ENCODE peak calls at places on chromosomes 16 and 17, in four cellular contexts. One of them, this sample, is unnamed.

GRCh38 chr17:75487351-75488070 is 27.8 kb downstream of the CASKIN2 start:
- DNase-seq in AG04449: no peak
- DNase-seq in heart right ventricle: peak
- DNase-seq in spleen: peak
- DNase-seq in this sample: no peak

GRCh38 chr16:85228970-85229430 is 116.7 kb upstream of the CIBAR2 start:
- DNase-seq in spleen: no peak
- DNase-seq in AG04449: no peak
- DNase-seq in heart right ventricle: no peak
- DNase-seq in this sample: no peak

GRCh38 chr16:4634768-4635167 is 10.1 kb downstream of the MGRN1 start:
- DNase-seq in AG04449: no peak
- DNase-seq in spleen: no peak
- DNase-seq in heart right ventricle: no peak
- DNase-seq in this sample: no peak

GRCh38 chr17:51668963-51669246 is 408.6 kb downstream of the UTP18 start:
- DNase-seq in AG04449: no peak
- DNase-seq in heart right ventricle: no peak
- DNase-seq in spleen: no peak
- DNase-seq in this sample: no peak

GRCh38 chr17:47220531-47220999 is 11.4 kb downstream of the MYL4 start:
- DNase-seq in AG04449: no peak
- DNase-seq in heart right ventricle: no peak
- DNase-seq in spleen: no peak
- DNase-seq in this sample: no peak

GRCh38 chr17:82802141-82802540 is 37.7 kb downstream of the ZNF750 start:
- DNase-seq in AG04449: no peak
- DNase-seq in spleen: no peak
- DNase-seq in heart right ventricle: no peak
- DNase-seq in this sample: no peak

GRCh38 chr16:49934557-49935260 is 78.8 kb upstream of the ZNF423 start:
- DNase-seq in heart right ventricle: no peak
- DNase-seq in spleen: no peak
- DNase-seq in AG04449: no peak
- DNase-seq in this sample: no peak

GRCh38 chr16:56265184-56265583 is 73.9 kb downstream of the GNAO1 start:
- DNase-seq in spleen: no peak
- DNase-seq in heart right ventricle: no peak
- DNase-seq in AG04449: no peak
- DNase-seq in this sample: no peak

GRCh38 chr17:7862692-7863437 is 5.1 kb downstream of the CYB5D1 start:
- DNase-seq in spleen: no peak
- DNase-seq in heart right ventricle: no peak
- DNase-seq in AG04449: no peak
- DNase-seq in this sample: no peak

GRCh38 chr16:27223701-27224100 is 20.4 kb downstream of the KDM8 start:
- DNase-seq in AG04449: no peak
- DNase-seq in spleen: no peak
- DNase-seq in heart right ventricle: no peak
- DNase-seq in this sample: no peak

GRCh38 chr16:12231666-12232065 is 255.1 kb downstream of the SNX29 start:
- DNase-seq in heart right ventricle: no peak
- DNase-seq in spleen: no peak
- DNase-seq in AG04449: peak
- DNase-seq in this sample: no peak

GRCh38 chr16:12295395-12295794 is 318.9 kb downstream of the SNX29 start:
- DNase-seq in AG04449: no peak
- DNase-seq in heart right ventricle: no peak
- DNase-seq in spleen: no peak
- DNase-seq in this sample: no peak

GRCh38 chr16:67965668-67966548 is 2.5 kb downstream of the SLC12A4 start:
- DNase-seq in AG04449: no peak
- DNase-seq in spleen: no peak
- DNase-seq in heart right ventricle: no peak
- DNase-seq in this sample: no peak

DNA sequence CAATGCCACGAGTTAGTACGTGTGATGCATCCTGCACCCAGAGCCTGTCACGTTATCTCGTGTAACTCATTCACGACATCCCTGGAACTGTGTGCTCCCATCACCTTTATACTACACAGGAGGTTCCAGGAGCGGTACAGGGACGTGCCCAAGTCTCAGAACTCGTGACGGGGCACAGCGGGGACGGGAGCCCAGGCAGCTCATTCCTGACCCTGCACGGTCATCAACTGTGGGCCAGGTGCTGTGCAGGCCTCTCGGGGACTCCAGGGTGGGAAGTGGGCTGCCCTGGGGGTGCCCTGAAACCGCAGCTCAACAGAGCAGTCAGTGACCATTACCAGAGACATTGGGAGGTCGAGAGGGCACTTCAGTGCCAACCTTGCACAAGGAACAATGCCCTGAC is 11.1 kb upstream of the KIF19 start:
- DNase-seq in AG04449: no peak
- DNase-seq in spleen: no peak
- DNase-seq in heart right ventricle: no peak
- DNase-seq in this sample: no peak
- TF ChIP-seq CTCF in AG04449: no peak
- TF ChIP-seq CTCF in spleen: no peak
- TF ChIP-seq CTCF in heart right ventricle: no peak
- TF ChIP-seq CTCF in this sample: no peak

DNA sequence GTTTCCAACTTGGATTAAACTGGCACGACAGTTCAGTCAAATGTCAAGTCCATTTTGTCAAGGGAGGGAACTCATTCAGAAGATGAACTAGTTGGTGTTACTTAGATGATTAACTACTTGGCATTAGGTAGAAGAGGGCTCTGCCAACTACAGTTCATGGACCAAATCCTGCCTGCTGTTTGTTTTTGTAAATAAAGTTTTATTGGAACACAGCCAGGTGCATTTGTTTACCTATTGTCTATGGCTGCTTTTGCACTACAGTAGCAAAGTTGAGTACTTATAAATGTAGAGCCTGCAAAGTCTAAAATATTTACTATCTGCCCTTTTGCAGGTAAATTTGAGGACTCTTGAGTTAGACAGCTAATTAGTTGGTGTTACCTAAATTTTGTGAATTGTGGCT is 410.0 kb downstream of the MAF start:
- DNase-seq in AG04449: no peak
- DNase-seq in spleen: no peak
- DNase-seq in heart right ventricle: no peak
- DNase-seq in this sample: no peak
- H3K4me3 ChIP-seq in AG04449: no peak
- H3K4me3 ChIP-seq in spleen: no peak
- H3K4me3 ChIP-seq in heart right ventricle: no peak
- H3K4me3 ChIP-seq in this sample: no peak

GRCh38 chr16:8631818-8632217 is 10.3 kb downstream of the METTL22 start:
- DNase-seq in heart right ventricle: no peak
- DNase-seq in AG04449: no peak
- DNase-seq in spleen: peak
- DNase-seq in this sample: no peak

GRCh38 chr16:8631373-8631772 is 9.9 kb downstream of the METTL22 start:
- DNase-seq in spleen: peak
- DNase-seq in AG04449: no peak
- DNase-seq in heart right ventricle: no peak
- DNase-seq in this sample: no peak

GRCh38 chr16:8639694-8640093 is 18.2 kb downstream of the METTL22 start:
- DNase-seq in AG04449: no peak
- DNase-seq in spleen: peak
- DNase-seq in heart right ventricle: no peak
- DNase-seq in this sample: no peak

GRCh38 chr16:8632675-8633182 is 11.2 kb downstream of the METTL22 start:
- DNase-seq in AG04449: no peak
- DNase-seq in spleen: peak
- DNase-seq in heart right ventricle: no peak
- DNase-seq in this sample: no peak

GRCh38 chr16:8634991-8635736 is 13.7 kb downstream of the METTL22 start:
- DNase-seq in AG04449: no peak
- DNase-seq in spleen: peak
- DNase-seq in heart right ventricle: no peak
- DNase-seq in this sample: no peak
- TF ChIP-seq CTCF in AG04449: peak
- TF ChIP-seq CTCF in spleen: no peak
- TF ChIP-seq CTCF in heart right ventricle: peak
- TF ChIP-seq CTCF in this sample: peak

GRCh38 chr17:1646199-1646875 is 805 bp upstream of the SCARF1 start:
- DNase-seq in spleen: peak
- DNase-seq in heart right ventricle: no peak
- DNase-seq in AG04449: no peak
- DNase-seq in this sample: no peak
- H3K4me3 ChIP-seq in spleen: peak
- H3K4me3 ChIP-seq in heart right ventricle: peak
- H3K4me3 ChIP-seq in AG04449: no peak
- H3K4me3 ChIP-seq in this sample: no peak

GRCh38 chr16:54284319-54284930 is 2.2 kb downstream of the IRX3 start:
- DNase-seq in AG04449: no peak
- DNase-seq in spleen: no peak
- DNase-seq in heart right ventricle: no peak
- DNase-seq in this sample: no peak

GRCh38 chr16:54284931-54285413 is 1.6 kb downstream of the IRX3 start:
- DNase-seq in AG04449: no peak
- DNase-seq in heart right ventricle: no peak
- DNase-seq in spleen: no peak
- DNase-seq in this sample: no peak

GRCh38 chr16:54286330-54287017 is at the start of gene IRX3:
- DNase-seq in spleen: no peak
- DNase-seq in AG04449: peak
- DNase-seq in heart right ventricle: peak
- DNase-seq in this sample: no peak

GRCh38 chr16:54286067-54286329 is 589 bp downstream of the IRX3 start:
- DNase-seq in heart right ventricle: no peak
- DNase-seq in AG04449: no peak
- DNase-seq in spleen: no peak
- DNase-seq in this sample: no peak

GRCh38 chr16:54285414-54286066 is 1.0 kb downstream of the IRX3 start:
- DNase-seq in AG04449: no peak
- DNase-seq in spleen: no peak
- DNase-seq in heart right ventricle: peak
- DNase-seq in this sample: no peak
- TF ChIP-seq CTCF in AG04449: peak
- TF ChIP-seq CTCF in spleen: no peak
- TF ChIP-seq CTCF in heart right ventricle: peak
- TF ChIP-seq CTCF in this sample: no peak

DNA sequence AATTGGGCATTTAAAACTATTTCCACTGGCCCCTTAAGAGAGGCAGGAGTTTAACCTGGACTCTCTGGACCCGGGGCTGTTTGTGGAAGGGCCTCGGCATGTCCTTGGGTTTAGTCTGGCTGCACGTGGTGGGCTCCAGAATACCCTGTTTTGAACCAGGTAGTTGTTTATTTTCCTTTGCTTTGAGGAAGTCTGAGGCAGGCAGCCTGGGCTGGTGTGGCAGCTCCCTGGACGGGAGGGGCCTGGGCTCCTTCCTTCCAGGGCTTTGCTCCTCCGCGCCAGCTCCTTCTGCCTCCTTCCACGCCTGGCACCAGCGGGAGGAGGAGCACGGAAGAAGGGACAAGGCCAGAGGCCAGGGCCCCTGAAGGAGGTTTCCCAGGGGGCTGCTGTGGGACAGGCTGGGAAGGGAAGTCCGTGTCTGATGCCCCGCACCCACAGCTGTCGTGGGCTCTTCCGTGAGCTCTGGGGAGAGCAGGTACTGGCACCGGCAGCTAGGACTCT is 15.5 kb downstream of the BANP start:
- DNase-seq in AG04449: no peak
- DNase-seq in spleen: peak
- DNase-seq in heart right ventricle: no peak
- DNase-seq in this sample: no peak
- H3K4me3 ChIP-seq in AG04449: no peak
- H3K4me3 ChIP-seq in spleen: peak
- H3K4me3 ChIP-seq in heart right ventricle: peak
- H3K4me3 ChIP-seq in this sample: peak

GRCh38 chr17:43416998-43417891 is 18.5 kb downstream of the ARL4D start:
- DNase-seq in spleen: no peak
- DNase-seq in AG04449: no peak
- DNase-seq in heart right ventricle: peak
- DNase-seq in this sample: no peak

GRCh38 chr17:43423777-43424455 is 25.1 kb downstream of the ARL4D start:
- DNase-seq in heart right ventricle: no peak
- DNase-seq in AG04449: no peak
- DNase-seq in spleen: no peak
- DNase-seq in this sample: no peak

DNA sequence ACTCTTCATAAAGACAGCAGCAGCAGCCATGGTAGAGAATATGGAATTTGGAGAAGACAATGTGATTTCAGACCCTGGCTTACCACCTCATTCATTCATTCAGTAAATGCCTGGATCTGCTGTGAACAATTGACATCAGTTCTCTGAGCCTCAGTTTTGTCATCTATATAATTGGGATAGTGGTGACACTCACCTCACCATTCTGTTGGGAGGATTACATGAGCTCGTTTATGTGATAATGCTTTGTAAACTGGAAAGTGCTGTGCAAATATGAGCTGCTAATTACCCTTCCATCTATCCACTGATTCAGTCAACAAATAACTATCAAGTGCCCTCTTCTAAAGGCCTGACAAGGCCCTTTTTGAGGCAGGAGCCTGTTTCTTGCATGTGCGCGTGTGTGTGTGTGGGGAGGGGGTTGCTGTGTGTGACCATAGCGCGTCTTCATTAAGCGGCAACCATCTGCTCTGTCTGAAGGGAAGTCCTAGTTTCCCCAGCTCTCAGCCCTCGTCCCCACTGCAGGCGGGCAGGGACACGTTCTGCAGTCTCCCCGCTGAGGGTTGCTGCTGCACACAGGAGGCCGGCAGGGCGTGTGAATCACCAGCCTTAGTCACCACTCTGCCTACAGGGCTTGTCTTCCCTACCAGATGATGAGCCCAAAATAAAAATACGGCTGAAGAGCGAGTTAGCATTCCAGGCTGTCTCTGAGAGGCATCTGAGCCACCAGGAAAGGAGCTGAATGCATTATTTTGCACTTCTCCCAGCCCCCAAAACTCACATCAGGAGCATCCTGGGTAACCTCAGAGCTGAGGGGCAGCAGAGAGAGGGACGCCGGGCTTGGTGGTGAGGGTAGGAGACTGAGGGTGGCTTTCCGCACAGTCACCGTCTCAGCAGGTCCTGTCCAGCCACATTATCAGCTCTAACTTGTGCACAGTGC is 19.9 kb downstream of the ARL4D start:
- DNase-seq in spleen: no peak
- DNase-seq in heart right ventricle: peak
- DNase-seq in AG04449: peak
- DNase-seq in this sample: no peak
- TF ChIP-seq CTCF in spleen: no peak
- TF ChIP-seq CTCF in heart right ventricle: no peak
- TF ChIP-seq CTCF in AG04449: peak
- TF ChIP-seq CTCF in this sample: no peak

This sample was measured in retinal pigment epithelial cell.